ENCODE peak calls at places on chromosome 16, in seven cellular contexts. L is HCT116, O is SK-N-SH, V is GM12878, H is H1, T is K562, Y is HepG2. J is an unnamed sample.

GRCh38 chr16:53083123-53083522 is 28.3 kb downstream of the CHD9 start:
- DNase-seq in O (no peak), T (peak), Y (no peak), V (no peak), L (no peak), H (no peak), J (no peak)

GRCh38 chr16:9139965-9140364 is 48.5 kb downstream of the HAPSTR1 start:
- DNase-seq in H (no peak), T (peak), V (no peak), Y (peak), O (peak), L (peak), J (no peak)

GRCh38 chr16:1534021-1535020 is 855 bp downstream of the TMEM204 start:
- DNase-seq in V (no peak), H (no peak), T (no peak), L (no peak), Y (no peak), O (no peak), J (no peak)

GRCh38 chr16:804193-805048 is 3.9 kb upstream of the GNG13 start:
- DNase-seq in O (no peak), L (no peak), V (no peak), T (no peak), Y (no peak), H (no peak), J (no peak)

GRCh38 chr16:10678655-10679054 is 16.1 kb downstream of the TEKT5 start:
- DNase-seq in O (no peak), T (no peak), Y (no peak), H (no peak), L (no peak), V (no peak), J (no peak)

GRCh38 chr16:8796469-8797363 is 723 bp downstream of the TMEM186 start:
- DNase-seq in Y (no peak), H (no peak), V (no peak), T (no peak), L (no peak), O (peak), J (no peak)

GRCh38 chr16:2035431-2036199 is 8.9 kb downstream of the NHERF2 start:
- DNase-seq in L (no peak), V (no peak), O (peak), Y (peak), H (peak), T (no peak), J (no peak)

GRCh38 chr16:8572919-8573724 is 17.2 kb downstream of the TMEM114 start:
- DNase-seq in O (peak), L (peak), H (peak), V (no peak), T (peak), Y (peak), J (no peak)

GRCh38 chr16:87724490-87725291 is 41.1 kb downstream of the KLHDC4 start:
- DNase-seq in O (no peak), L (no peak), T (no peak), V (peak), H (no peak), Y (no peak), J (no peak)

GRCh38 chr16:69160192-69160591 is 26.8 kb upstream of the SNTB2 start:
- DNase-seq in H (no peak), Y (no peak), L (no peak), V (no peak), O (no peak), T (no peak), J (no peak)

GRCh38 chr16:12732600-12732999 is 71.1 kb downstream of the CPPED1 start:
- DNase-seq in T (no peak), V (no peak), Y (no peak), H (no peak), L (no peak), O (no peak), J (no peak)

GRCh38 chr16:88645455-88645854 is 5.4 kb downstream of the CYBA start:
- DNase-seq in Y (no peak), O (no peak), V (no peak), T (no peak), L (no peak), H (no peak), J (no peak)

GRCh38 chr16:48613061-48613957 is 3.3 kb upstream of the N4BP1 start:
- DNase-seq in Y (peak), T (no peak), L (no peak), H (no peak), O (no peak), V (no peak), J (no peak)

GRCh38 chr16:66300501-66300900 is 66.0 kb upstream of the CDH5 start:
- DNase-seq in H (no peak), O (no peak), T (no peak), V (no peak), L (no peak), Y (no peak), J (no peak)

GRCh38 chr16:86923656-86924055 is 345.3 kb downstream of the FOXL1 start:
- DNase-seq in H (no peak), V (no peak), O (no peak), L (no peak), Y (no peak), T (no peak), J (no peak)

GRCh38 chr16:48292452-48292851 is 45.1 kb upstream of the ABCC11 start:
- DNase-seq in O (no peak), T (no peak), L (no peak), V (no peak), H (no peak), Y (peak), J (no peak)

GRCh38 chr16:83913234-83913633 is 14.3 kb downstream of the MLYCD start:
- DNase-seq in O (no peak), V (no peak), T (no peak), Y (no peak), H (no peak), L (no peak), J (no peak)

GRCh38 chr16:30950516-30951073 is 1.7 kb downstream of the ORAI3 start:
- DNase-seq in O (no peak), H (no peak), V (no peak), Y (no peak), T (no peak), L (no peak), J (no peak)
- H3K27ac ChIP-seq in O (peak), H (no peak), V (peak), Y (peak), T (peak), L (peak), J (peak)

GRCh38 chr16:70398177-70398743 is 40.6 kb downstream of the ST3GAL2 start:
- DNase-seq in L (no peak), Y (no peak), V (no peak), O (no peak), H (no peak), T (no peak), J (no peak)

GRCh38 chr16:70399326-70399725 is 39.6 kb downstream of the ST3GAL2 start:
- DNase-seq in V (no peak), L (no peak), Y (no peak), O (no peak), T (no peak), H (no peak), J (no peak)

GRCh38 chr16:70396209-70396904 is 42.5 kb downstream of the ST3GAL2 start:
- DNase-seq in V (no peak), T (peak), H (no peak), Y (no peak), O (peak), L (no peak), J (no peak)

GRCh38 chr16:70402916-70403659 is 35.8 kb downstream of the ST3GAL2 start:
- DNase-seq in Y (peak), V (no peak), O (no peak), L (no peak), T (no peak), H (no peak), J (no peak)

DNA sequence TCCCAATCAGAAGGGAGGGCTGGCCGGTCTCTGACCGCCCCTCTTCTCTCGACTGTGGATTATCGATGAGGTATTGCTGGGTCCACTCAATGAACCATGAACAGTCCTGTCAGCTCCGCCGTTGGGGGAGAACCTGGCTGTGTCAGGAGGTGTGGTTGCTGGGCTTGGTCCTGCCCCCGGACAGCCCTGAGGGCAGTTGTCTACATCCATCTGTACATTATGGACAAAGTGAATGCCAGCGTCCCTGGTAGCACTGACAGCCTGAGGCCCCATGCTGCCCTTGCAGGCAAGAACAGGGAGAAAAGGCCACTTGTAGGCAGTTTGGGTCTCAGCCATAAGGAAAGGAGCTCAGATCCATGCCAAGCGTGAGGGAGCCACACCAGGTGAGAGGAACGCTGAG is 38.9 kb downstream of the ST3GAL2 start:
- DNase-seq in O (no peak), L (no peak), V (no peak), Y (no peak), H (no peak), T (no peak), J (no peak)
- TF ChIP-seq SIN3A in O (no peak), L (no peak), V (no peak), Y (no peak), H (no peak), T (no peak), J (no peak)

GRCh38 chr16:81394966-81395655 is 49.5 kb upstream of the CMIP start:
- DNase-seq in T (no peak), Y (no peak), O (no peak), L (no peak), V (no peak), H (no peak), J (no peak)
- H3K27ac ChIP-seq in T (no peak), Y (no peak), O (no peak), L (no peak), V (no peak), H (no peak), J (no peak)

DNA sequence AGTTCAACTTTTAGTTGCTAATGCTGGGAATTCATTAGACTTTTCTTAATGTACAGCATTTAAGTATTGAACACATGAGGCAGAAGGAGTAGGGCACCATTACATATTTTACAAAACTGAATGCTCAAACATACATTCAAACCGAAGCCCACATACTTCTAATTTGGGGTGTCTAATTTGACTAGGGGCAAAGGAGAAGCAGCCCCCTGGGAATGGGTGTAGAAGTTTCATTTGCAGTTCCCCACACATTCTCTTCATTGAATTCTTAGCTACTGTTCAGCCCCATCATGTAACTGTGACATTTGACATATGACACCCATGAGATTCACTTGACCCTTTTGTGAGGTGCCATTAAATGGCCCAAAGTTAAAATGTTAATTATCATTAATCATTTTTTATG is 16.4 kb downstream of the IRX6 start:
- DNase-seq in Y (no peak), T (no peak), L (no peak), H (no peak), O (no peak), V (no peak), J (no peak)
- TF ChIP-seq SIN3A in Y (no peak), T (no peak), L (no peak), H (no peak), O (no peak), V (no peak), J (no peak)

DNA sequence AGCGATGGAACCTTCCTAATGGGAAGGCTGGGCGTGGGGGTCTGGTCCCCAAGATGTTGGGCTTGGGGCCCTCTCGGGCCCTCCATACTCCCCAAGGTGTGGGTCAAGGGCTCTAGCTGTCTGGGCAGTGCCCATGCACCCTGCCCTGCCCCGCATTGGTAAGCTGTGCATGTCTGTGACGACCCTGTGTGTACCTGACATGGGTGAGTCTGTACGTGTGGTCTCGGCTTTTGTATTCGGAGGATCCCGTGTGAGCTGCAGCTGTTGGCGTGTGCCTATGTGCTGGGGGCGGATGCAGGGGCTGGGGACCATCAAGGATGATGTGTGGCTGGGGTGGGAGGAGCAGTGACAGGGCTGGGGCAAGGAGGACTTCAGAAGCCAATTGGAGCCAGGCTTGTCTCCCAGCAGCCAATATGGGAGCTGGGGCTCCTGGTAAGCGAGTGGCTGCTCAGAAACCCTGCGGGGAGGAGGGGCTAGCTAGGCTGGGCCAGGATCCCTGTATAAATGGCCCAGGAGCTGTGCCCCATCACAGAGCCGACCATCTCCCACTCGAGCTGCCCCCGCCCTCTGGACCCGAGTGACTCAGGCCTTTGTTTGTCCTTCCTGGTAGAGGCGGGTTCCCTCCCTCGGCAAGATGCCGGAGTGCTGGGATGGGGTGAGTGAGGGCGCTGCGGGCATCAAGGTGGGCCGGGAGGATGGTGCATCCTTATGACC is at the start of gene NDRG4:
- DNase-seq in L (peak), H (peak), T (peak), O (peak), V (no peak), Y (peak), J (no peak)
- H3K27ac ChIP-seq in L (peak), H (no peak), T (no peak), O (peak), V (no peak), Y (no peak), J (no peak)

GRCh38 chr16:73298562-73298961 is 250.6 kb upstream of the ZFHX3 start:
- DNase-seq in O (no peak), V (no peak), T (no peak), Y (peak), L (no peak), H (no peak), J (no peak)
- TF ChIP-seq SIN3A in O (no peak), V (no peak), T (no peak), Y (no peak), L (no peak), H (no peak), J (no peak)

DNA sequence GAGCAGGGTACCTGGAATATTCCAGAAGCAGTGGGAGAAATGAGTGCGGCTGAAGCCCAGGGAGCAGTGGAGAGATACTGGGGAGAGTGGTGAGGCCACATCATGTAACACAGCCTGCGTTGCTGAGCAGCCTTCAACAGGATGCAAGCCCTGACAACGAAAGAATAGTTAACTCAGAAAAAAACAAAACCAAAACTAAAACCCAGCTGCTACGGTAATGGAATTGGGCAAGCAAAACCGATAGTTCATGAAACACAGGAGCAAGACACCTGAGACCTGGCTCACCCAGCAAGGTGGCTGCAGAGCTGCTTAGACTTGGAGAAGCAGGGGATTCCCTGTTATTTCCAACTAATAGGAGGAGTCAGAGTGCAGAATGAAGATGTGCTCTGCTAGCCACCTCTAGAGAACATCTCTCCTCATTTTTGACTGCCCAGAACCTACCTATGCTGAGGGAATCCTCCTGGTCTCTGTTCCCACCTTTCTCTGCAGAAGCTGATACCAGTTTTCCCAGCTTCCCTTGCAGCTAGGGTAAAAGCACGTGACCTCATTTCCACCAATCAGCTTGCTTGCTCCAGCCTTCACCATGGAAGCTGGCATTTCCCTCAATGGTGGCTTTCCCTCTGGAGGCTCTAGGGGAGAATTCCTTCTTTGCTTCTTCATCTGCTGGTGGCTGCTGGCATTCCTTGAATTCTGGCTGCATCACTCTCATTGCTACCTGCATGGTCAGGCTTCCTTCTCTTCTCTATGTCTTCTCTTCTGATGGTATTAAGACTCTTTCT is 59.4 kb upstream of the XYLT1 start:
- DNase-seq in Y (no peak), H (no peak), L (no peak), V (peak), O (no peak), T (no peak), J (no peak)
- H3K27ac ChIP-seq in Y (no peak), H (no peak), L (no peak), V (peak), O (no peak), T (no peak), J (no peak)

GRCh38 chr16:57894390-57895080 is 76.4 kb downstream of the CNGB1 start:
- DNase-seq in H (no peak), L (no peak), V (no peak), Y (peak), O (no peak), T (no peak), J (no peak)

GRCh38 chr16:57892041-57892440 is 78.9 kb downstream of the CNGB1 start:
- DNase-seq in H (no peak), O (no peak), Y (peak), T (no peak), L (no peak), V (no peak), J (no peak)

GRCh38 chr16:57893217-57893558 is 77.7 kb downstream of the CNGB1 start:
- DNase-seq in H (no peak), L (no peak), Y (no peak), V (no peak), T (no peak), O (no peak), J (no peak)

GRCh38 chr16:57892447-57893096 is 78.4 kb downstream of the CNGB1 start:
- DNase-seq in H (no peak), O (no peak), V (no peak), T (no peak), L (no peak), Y (peak), J (no peak)

GRCh38 chr16:57893559-57894389 is 77.2 kb downstream of the CNGB1 start:
- DNase-seq in V (no peak), O (no peak), L (no peak), H (no peak), T (no peak), Y (peak), J (no peak)
- TF ChIP-seq SIN3A in V (no peak), O (no peak), L (no peak), H (no peak), T (no peak), Y (peak), J (no peak)

J was measured in Panc1.